ENCODE peak calls at places on chromosome 1, in ten cellular contexts. F, C, V, B, D, I, N, T, Z and Y are unnamed samples.

GRCh38 chr1:26029864-26030481 is 8.4 kb downstream of the EXTL1 start:
- DNase-seq in D (no peak), T (no peak), Z (no peak), C (no peak), B (no peak), I (no peak), F (no peak), N (no peak), V (no peak), Y (no peak)

GRCh38 chr1:242454262-242455051 is 70.0 kb downstream of the PLD5 start:
- DNase-seq in I (peak; percentile 29), C (peak; percentile 67), D (peak; percentile 79), F (no peak), T (no peak), B (no peak), Z (peak; percentile 62), N (no peak), V (no peak), Y (no peak)

GRCh38 chr1:51690285-51690961 is 73.5 kb downstream of the OSBPL9 start:
- DNase-seq in I (peak; percentile 99), V (no peak), D (peak; percentile 58), Z (peak; percentile 65), N (no peak), F (no peak), T (no peak), B (no peak), C (no peak), Y (no peak)

GRCh38 chr1:98046031-98046641 is 125.3 kb upstream of the DPYD start:
- DNase-seq in I (no peak), Z (no peak), T (no peak), C (no peak), F (no peak), N (no peak), B (no peak), D (peak; percentile 19), V (peak; percentile 17), Y (no peak)

GRCh38 chr1:160951443-160952128 is 3.0 kb downstream of the ITLN2 start:
- DNase-seq in C (peak; percentile 78), T (peak; percentile 35), I (peak; percentile 60), B (peak; percentile 60), N (peak; percentile 87), D (no peak), F (no peak), Z (peak; percentile 66), V (no peak), Y (no peak)

GRCh38 chr1:71023515-71023914 is 24.1 kb downstream of the PTGER3 start:
- DNase-seq in B (no peak), V (no peak), Z (no peak), N (no peak), T (no peak), D (no peak), I (no peak), C (no peak), F (no peak), Y (no peak)

GRCh38 chr1:97875996-97876395 is 44.8 kb downstream of the DPYD start:
- DNase-seq in N (no peak), I (peak; percentile 50), V (no peak), D (no peak), Z (no peak), C (no peak), B (no peak), F (no peak), T (no peak), Y (no peak)

GRCh38 chr1:224929335-224930237 is at the start of gene DNAH14:
- DNase-seq in N (peak; percentile 84), C (peak; percentile 2), V (peak; percentile 58), B (peak; percentile 74), I (peak; percentile 36), Z (peak; percentile 93), T (no peak), D (peak; percentile 92), F (peak; percentile 68), Y (no peak)

GRCh38 chr1:209805875-209806760 is at the start of gene IRF6:
- DNase-seq in Z (peak; percentile 94), V (no peak), T (peak; percentile 51), C (peak; percentile 55), B (peak; percentile 95), N (peak; percentile 97), I (peak; percentile 91), F (peak; percentile 69), D (peak; percentile 96), Y (no peak)

GRCh38 chr1:113452921-113453770 is 62.8 kb downstream of the MAGI3 start:
- DNase-seq in C (peak; percentile 25), I (peak; percentile 60), V (peak; percentile 1), N (no peak), Z (peak; percentile 30), D (peak; percentile 50), T (no peak), B (no peak), F (no peak), Y (no peak)